ENCODE peak calls at places on chromosomes 1 and 21, in seven cellular contexts. J is GF-D8; K is activated CD4-positive, alpha-beta T cell treated with anti-CD3 and anti-CD28 coated beads for 24 hours; X is globus pallidus; W is GM23248; C is Right ventricle myocardium superior; V is T1000. Y is an unnamed sample.

GRCh38 chr21:44299458-44300261 is at the start of gene PFKL:
- DNase-seq in J (peak; percentile 90), K (peak; percentile 63), X (peak; percentile 57), W (peak; percentile 86), C (peak; percentile 83), V (peak; percentile 62), Y (peak; percentile 86)

GRCh38 chr1:67647036-67647798 is 37.8 kb upstream of the GADD45A start:
- DNase-seq in J (no peak), K (no peak), X (no peak), W (peak; percentile 19), C (peak; percentile 51), V (no peak), Y (no peak)

GRCh38 chr1:145707183-145707867 is at the start of gene PDZK1:
- DNase-seq in J (no peak), K (no peak), X (no peak), W (no peak), C (no peak), V (no peak), Y (no peak)

GRCh38 chr1:205512059-205513045 is 7.9 kb downstream of the CDK18 start:
- DNase-seq in J (no peak), K (no peak), X (peak; percentile 66), W (peak; percentile 32), C (peak; percentile 66), V (no peak), Y (peak; percentile 70)

GRCh38 chr1:167617100-167617949 is 12.7 kb upstream of the RCSD1 start:
- DNase-seq in J (peak; percentile 83), K (no peak), X (peak; percentile 52), W (peak; percentile 54), C (peak; percentile 55), V (no peak), Y (peak; percentile 49)

GRCh38 chr1:196857188-196857587 is 30.7 kb upstream of the CFHR4 start:
- DNase-seq in J (no peak), K (no peak), X (no peak), W (no peak), C (no peak), V (no peak), Y (no peak)

GRCh38 chr21:15112858-15113257 is 48.1 kb upstream of the NRIP1 start:
- DNase-seq in J (no peak), K (no peak), X (no peak), W (no peak), C (no peak), V (no peak), Y (no peak)

GRCh38 chr1:50562106-50562505 is 138.9 kb upstream of the DMRTA2 start:
- DNase-seq in J (no peak), K (no peak), X (no peak), W (peak; percentile 43), C (no peak), V (no peak), Y (no peak)

GRCh38 chr1:113958691-113959090 is 20.6 kb upstream of the OLFML3 start:
- DNase-seq in J (no peak), K (no peak), X (no peak), W (peak; percentile 20), C (no peak), V (no peak), Y (no peak)